ENCODE peak calls at places on chromosomes 1 and 21, in four cellular contexts. K is tibial nerve, C is GM12865, H is SK-N-SH. O is an unnamed sample.

GRCh38 chr1:94856004-94856403 is 35.8 kb downstream of the SLC44A3 start:
- DNase-seq in K (no peak), C (no peak), H (no peak), O (no peak)

GRCh38 chr1:161427733-161428516 is 60.2 kb upstream of the CFAP126 start:
- DNase-seq in K (no peak), C (peak; percentile 83), H (peak; percentile 36), O (peak; percentile 64)

GRCh38 chr1:52140633-52141512 is 1.0 kb upstream of the ZFYVE9 start:
- DNase-seq in K (no peak), C (no peak), H (peak; percentile 27), O (peak; percentile 13)

GRCh38 chr1:244214009-244214967 is 163.2 kb downstream of the ZBTB18 start:
- DNase-seq in K (no peak), C (no peak), H (peak; percentile 55), O (peak; percentile 99)

GRCh38 chr1:61082336-61083013 is at the start of gene NFIA:
- DNase-seq in K (peak; percentile 56), C (no peak), H (peak; percentile 81), O (peak; percentile 66)

GRCh38 chr1:24955161-24955560 is 25.1 kb upstream of the RUNX3 start:
- DNase-seq in K (no peak), C (peak; percentile 86), H (no peak), O (peak; percentile 62)

GRCh38 chr1:27634982-27635362 is at the start of gene FGR:
- DNase-seq in K (peak; percentile 24), C (no peak), H (no peak), O (no peak)

GRCh38 chr1:208980590-208980989 is 602.9 kb upstream of the CAMK1G start:
- DNase-seq in K (no peak), C (no peak), H (no peak), O (no peak)

GRCh38 chr1:93426183-93426582 is 21.7 kb upstream of the FNBP1L start:
- DNase-seq in K (no peak), C (no peak), H (no peak), O (no peak)

GRCh38 chr1:93814795-93815737 is 63.9 kb downstream of the DNTTIP2 start:
- DNase-seq in K (no peak), C (no peak), H (no peak), O (peak; percentile 80)

GRCh38 chr1:212987702-212988322 is 27.9 kb downstream of the ANGEL2 start:
- DNase-seq in K (no peak), C (no peak), H (no peak), O (peak; percentile 76)

GRCh38 chr1:179883739-179884138 is 1.7 kb downstream of the TOR1AIP1 start:
- DNase-seq in K (no peak), C (peak; percentile 85), H (no peak), O (peak; percentile 30)

GRCh38 chr1:98674075-98674781 is 12.7 kb downstream of the SNX7 start:
- DNase-seq in K (no peak), C (no peak), H (no peak), O (peak; percentile 35)

GRCh38 chr1:237205400-237206064 is 163.5 kb downstream of the RYR2 start:
- DNase-seq in K (no peak), C (no peak), H (no peak), O (peak; percentile 6)

GRCh38 chr1:175981128-175981527 is 226.0 kb downstream of the COP1 start:
- DNase-seq in K (no peak), C (no peak), H (no peak), O (no peak)

GRCh38 chr1:68120136-68120791 is 69.8 kb upstream of the DIRAS3 start:
- DNase-seq in K (peak; percentile 92), C (peak; percentile 75), H (peak; percentile 56), O (peak; percentile 87)

GRCh38 chr1:44049839-44050238 is 18.6 kb upstream of the SLC6A9 start:
- DNase-seq in K (no peak), C (no peak), H (no peak), O (peak; percentile 95)

GRCh38 chr1:211742272-211742671 is 66.9 kb upstream of the NEK2 start:
- DNase-seq in K (no peak), C (no peak), H (no peak), O (no peak)

GRCh38 chr1:153355445-153356071 is 2.1 kb upstream of the S100A9 start:
- DNase-seq in K (no peak), C (peak; percentile 78), H (peak; percentile 59), O (peak; percentile 9)

GRCh38 chr1:3504151-3504822 is 49.8 kb downstream of the ARHGEF16 start:
- DNase-seq in K (peak; percentile 64), C (no peak), H (no peak), O (peak; percentile 87)

GRCh38 chr1:117169871-117170596 is 40.7 kb downstream of the VTCN1 start:
- DNase-seq in K (no peak), C (no peak), H (no peak), O (no peak)

GRCh38 chr1:227947425-227947677 is 381 bp downstream of the WNT9A start:
- DNase-seq in K (no peak), C (no peak), H (no peak), O (peak; percentile 5)

GRCh38 chr1:3217096-3217724 is 148.2 kb downstream of the PRDM16 start:
- DNase-seq in K (no peak), C (no peak), H (no peak), O (peak; percentile 14)

GRCh38 chr1:2316451-2316940 is 74.9 kb downstream of the MORN1 start:
- DNase-seq in K (no peak), C (no peak), H (no peak), O (peak; percentile 45)

GRCh38 chr1:52632732-52633290 is at the start of gene SHISAL2A:
- DNase-seq in K (no peak), C (peak; percentile 62), H (peak; percentile 87), O (no peak)

GRCh38 chr1:224173523-224173922 is 9.5 kb upstream of the DEGS1 start:
- DNase-seq in K (no peak), C (no peak), H (no peak), O (no peak)

GRCh38 chr1:201553496-201554166 is 14.7 kb downstream of the NAV1 start:
- DNase-seq in K (no peak), C (no peak), H (no peak), O (no peak)

GRCh38 chr1:28354121-28354520 is 15.4 kb upstream of the PHACTR4 start:
- DNase-seq in K (no peak), C (no peak), H (no peak), O (no peak)

GRCh38 chr1:109719337-109719837 is 7.3 kb downstream of the GSTM5 start:
- DNase-seq in K (no peak), C (peak; percentile 56), H (no peak), O (peak; percentile 41)

GRCh38 chr1:30883389-30884172 is 25.0 kb downstream of the SDC3 start:
- DNase-seq in K (no peak), C (no peak), H (no peak), O (no peak)

GRCh38 chr1:206557636-206558473 is 50.5 kb downstream of the RASSF5 start:
- DNase-seq in K (no peak), C (peak; percentile 62), H (peak; percentile 45), O (no peak)

GRCh38 chr1:19163261-19163660 is 46.8 kb downstream of the UBR4 start:
- DNase-seq in K (no peak), C (no peak), H (no peak), O (peak; percentile 69)

GRCh38 chr21:17514124-17514481 is 1.3 kb downstream of the CXADR start:
- DNase-seq in K (no peak), C (no peak), H (no peak), O (peak; percentile 22)

GRCh38 chr1:219538886-219539285 is 74.0 kb downstream of the ZC3H11B start:
- DNase-seq in K (no peak), C (no peak), H (no peak), O (no peak)

GRCh38 chr1:30300669-30301068 is 422.7 kb downstream of the MATN1 start:
- DNase-seq in K (no peak), C (no peak), H (no peak), O (no peak)

GRCh38 chr1:151311589-151312331 is 15.5 kb downstream of the PI4KB start:
- DNase-seq in K (peak; percentile 85), C (peak; percentile 10), H (peak; percentile 30), O (peak; percentile 98)

GRCh38 chr1:219317762-219318353 is 144.2 kb downstream of the LYPLAL1 start:
- DNase-seq in K (no peak), C (peak; percentile 49), H (no peak), O (peak; percentile 21)

GRCh38 chr21:45318146-45318555 is 30.5 kb upstream of the POFUT2 start:
- DNase-seq in K (no peak), C (no peak), H (no peak), O (no peak)

GRCh38 chr21:45319461-45320211 is 31.9 kb upstream of the POFUT2 start:
- DNase-seq in K (no peak), C (no peak), H (no peak), O (peak; percentile 63)

GRCh38 chr21:45320261-45320990 is 32.7 kb upstream of the POFUT2 start:
- DNase-seq in K (no peak), C (no peak), H (peak; percentile 56), O (no peak)

GRCh38 chr21:45317401-45318145 is 29.9 kb upstream of the POFUT2 start:
- DNase-seq in K (no peak), C (no peak), H (no peak), O (peak; percentile 81)

GRCh38 chr21:45318556-45319341 is 31.1 kb upstream of the POFUT2 start:
- DNase-seq in K (no peak), C (no peak), H (no peak), O (no peak)
- H3K4me3 ChIP-seq in K (no peak overlapping the region), C (no peak overlapping the region), H (no peak overlapping the region), O (no peak overlapping the region)

GRCh38 chr1:10387611-10388386 is 11.1 kb upstream of the PGD start:
- DNase-seq in K (peak; percentile 41), C (peak; percentile 26), H (no peak), O (peak; percentile 82)
- TF ChIP-seq CTCF in K (no peak), C (no peak), H (peak; percentile 28), O (no peak)

GRCh38 chr1:205452906-205453305 is 2.9 kb downstream of the BLACAT1 start:
- DNase-seq in K (no peak), C (no peak), H (no peak), O (no peak)
- H3K4me3 ChIP-seq in K (no peak overlapping the region), C (no peak overlapping the region), H (no peak overlapping the region), O (no peak overlapping the region)

DNA sequence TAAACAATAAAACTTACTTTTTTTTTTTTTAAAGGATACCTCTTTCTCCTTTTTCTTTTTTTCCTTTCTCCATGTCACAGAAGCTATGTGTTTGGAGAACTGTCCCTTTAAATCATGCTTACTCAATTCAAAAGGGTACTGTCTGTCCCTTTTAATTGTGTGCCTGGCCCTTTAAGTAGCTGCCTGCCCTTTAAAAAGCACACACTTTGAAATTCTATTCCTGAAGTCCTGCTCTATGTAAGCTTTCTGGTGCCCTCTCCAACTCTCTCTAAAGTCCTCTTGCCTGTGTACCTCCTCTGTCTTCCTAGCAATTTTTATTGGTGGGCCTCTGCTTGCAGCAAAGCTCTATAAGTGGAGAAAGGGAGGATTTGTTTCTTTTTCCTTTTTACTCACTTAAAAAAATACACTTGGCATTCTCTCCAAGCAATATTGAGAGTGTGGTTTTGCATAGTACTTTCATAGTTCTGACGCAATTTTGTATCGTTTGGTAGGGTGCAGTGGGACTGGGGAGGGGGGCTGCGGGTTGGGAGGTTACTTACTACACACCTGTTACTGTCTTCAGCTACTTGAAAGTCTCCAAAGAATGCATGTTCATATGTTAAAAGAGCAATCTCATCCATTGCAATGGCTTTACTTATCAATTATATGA is 135.4 kb downstream of the LMO4 start:
- DNase-seq in K (no peak), C (peak; percentile 43), H (no peak), O (no peak)
- TF ChIP-seq CTCF in K (no peak), C (no peak), H (no peak), O (no peak)

DNA sequence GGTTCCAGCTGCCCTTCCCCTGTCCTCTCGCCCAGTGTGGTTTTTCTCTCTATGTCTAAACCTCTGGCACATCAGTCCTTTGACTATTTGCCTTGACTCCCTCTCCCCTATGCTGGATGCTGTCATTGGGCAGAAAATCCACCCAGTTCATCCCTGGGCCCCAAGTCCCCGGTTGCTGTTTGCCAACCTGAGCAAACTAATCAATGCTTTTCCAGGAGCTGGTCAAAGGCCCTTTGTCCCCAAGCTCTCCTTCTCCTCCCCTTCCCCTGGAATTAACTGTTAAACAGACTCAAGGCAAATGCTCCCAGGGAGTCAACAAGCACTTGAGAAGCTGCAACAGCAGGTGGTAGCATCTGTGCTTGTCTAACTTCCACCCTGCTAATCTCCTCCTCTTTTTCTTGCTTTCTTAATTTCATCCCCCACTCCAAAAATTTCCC is 102.7 kb downstream of the LMX1A start:
- DNase-seq in K (no peak), C (no peak), H (no peak), O (no peak)
- H3K4me3 ChIP-seq in K (no peak overlapping the region), C (no peak overlapping the region), H (no peak overlapping the region), O (no peak overlapping the region)